ENCODE peak calls at places on chromosome 6, in eight cellular contexts. One of them, this sample, is unnamed.

GRCh38 chr6:35611235-35611634 is 77.5 kb downstream of the FKBP5 start:
- DNase-seq in A549: no peak
- DNase-seq in upper lobe of left lung: no peak
- DNase-seq in right lobe of liver: no peak
- DNase-seq in Peyer's patch: no peak
- DNase-seq in adrenal gland: no peak
- DNase-seq in K562: no peak
- DNase-seq in body of pancreas: no peak
- DNase-seq in this sample: no peak

GRCh38 chr6:73342174-73342573 is 11.9 kb downstream of the DPPA5 start:
- DNase-seq in adrenal gland: no peak
- DNase-seq in K562: no peak
- DNase-seq in upper lobe of left lung: no peak
- DNase-seq in Peyer's patch: no peak
- DNase-seq in right lobe of liver: no peak
- DNase-seq in body of pancreas: no peak
- DNase-seq in A549: no peak
- DNase-seq in this sample: no peak

GRCh38 chr6:14028631-14029030 is 88.9 kb upstream of the CD83 start:
- DNase-seq in right lobe of liver: no peak
- DNase-seq in K562: no peak
- DNase-seq in adrenal gland: no peak
- DNase-seq in upper lobe of left lung: no peak
- DNase-seq in A549: no peak
- DNase-seq in body of pancreas: no peak
- DNase-seq in Peyer's patch: no peak
- DNase-seq in this sample: no peak

GRCh38 chr6:158115102-158115501 is 53.0 kb downstream of the SERAC1 start:
- DNase-seq in Peyer's patch: no peak
- DNase-seq in adrenal gland: no peak
- DNase-seq in K562: peak
- DNase-seq in right lobe of liver: no peak
- DNase-seq in upper lobe of left lung: no peak
- DNase-seq in body of pancreas: no peak
- DNase-seq in A549: no peak
- DNase-seq in this sample: no peak

GRCh38 chr6:147040041-147040440 is 164.2 kb upstream of the STXBP5 start:
- DNase-seq in adrenal gland: no peak
- DNase-seq in upper lobe of left lung: no peak
- DNase-seq in right lobe of liver: no peak
- DNase-seq in A549: no peak
- DNase-seq in Peyer's patch: no peak
- DNase-seq in body of pancreas: no peak
- DNase-seq in K562: no peak
- DNase-seq in this sample: no peak

GRCh38 chr6:42163941-42164340 is 9.2 kb upstream of the GUCA1A start:
- DNase-seq in upper lobe of left lung: no peak
- DNase-seq in K562: no peak
- DNase-seq in A549: no peak
- DNase-seq in adrenal gland: no peak
- DNase-seq in body of pancreas: no peak
- DNase-seq in right lobe of liver: no peak
- DNase-seq in Peyer's patch: no peak
- DNase-seq in this sample: no peak

GRCh38 chr6:20655317-20655716 is 121.1 kb downstream of the CDKAL1 start:
- DNase-seq in upper lobe of left lung: no peak
- DNase-seq in adrenal gland: no peak
- DNase-seq in right lobe of liver: no peak
- DNase-seq in A549: no peak
- DNase-seq in body of pancreas: no peak
- DNase-seq in Peyer's patch: no peak
- DNase-seq in K562: no peak
- DNase-seq in this sample: no peak

GRCh38 chr6:20367716-20368485 is 33.8 kb upstream of the E2F3 start:
- DNase-seq in right lobe of liver: no peak
- DNase-seq in Peyer's patch: no peak
- DNase-seq in A549: no peak
- DNase-seq in adrenal gland: no peak
- DNase-seq in body of pancreas: no peak
- DNase-seq in K562: peak
- DNase-seq in upper lobe of left lung: no peak
- DNase-seq in this sample: no peak

GRCh38 chr6:111725446-111726112 is 119.9 kb upstream of the TRAF3IP2 start:
- DNase-seq in body of pancreas: no peak
- DNase-seq in right lobe of liver: no peak
- DNase-seq in adrenal gland: no peak
- DNase-seq in upper lobe of left lung: no peak
- DNase-seq in A549: no peak
- DNase-seq in K562: no peak
- DNase-seq in Peyer's patch: no peak
- DNase-seq in this sample: no peak

GRCh38 chr6:159441704-159441981 is 251.4 kb downstream of the SOD2 start:
- DNase-seq in body of pancreas: no peak
- DNase-seq in K562: no peak
- DNase-seq in adrenal gland: no peak
- DNase-seq in Peyer's patch: no peak
- DNase-seq in right lobe of liver: no peak
- DNase-seq in A549: no peak
- DNase-seq in upper lobe of left lung: no peak
- DNase-seq in this sample: no peak

GRCh38 chr6:159434410-159434809 is 258.6 kb downstream of the SOD2 start:
- DNase-seq in upper lobe of left lung: no peak
- DNase-seq in K562: no peak
- DNase-seq in right lobe of liver: no peak
- DNase-seq in adrenal gland: no peak
- DNase-seq in A549: no peak
- DNase-seq in body of pancreas: no peak
- DNase-seq in Peyer's patch: no peak
- DNase-seq in this sample: no peak

GRCh38 chr6:159435701-159436100 is 257.3 kb downstream of the SOD2 start:
- DNase-seq in K562: no peak
- DNase-seq in Peyer's patch: no peak
- DNase-seq in body of pancreas: no peak
- DNase-seq in adrenal gland: no peak
- DNase-seq in upper lobe of left lung: no peak
- DNase-seq in right lobe of liver: no peak
- DNase-seq in A549: no peak
- DNase-seq in this sample: no peak

GRCh38 chr6:159440907-159441703 is 251.9 kb downstream of the SOD2 start:
- DNase-seq in adrenal gland: no peak
- DNase-seq in upper lobe of left lung: no peak
- DNase-seq in body of pancreas: no peak
- DNase-seq in right lobe of liver: no peak
- DNase-seq in K562: no peak
- DNase-seq in A549: no peak
- DNase-seq in Peyer's patch: no peak
- DNase-seq in this sample: no peak

GRCh38 chr6:159438106-159438505 is 254.9 kb downstream of the SOD2 start:
- DNase-seq in A549: no peak
- DNase-seq in Peyer's patch: no peak
- DNase-seq in right lobe of liver: no peak
- DNase-seq in adrenal gland: no peak
- DNase-seq in upper lobe of left lung: no peak
- DNase-seq in body of pancreas: no peak
- DNase-seq in K562: no peak
- DNase-seq in this sample: no peak
- H3K4me3 ChIP-seq in A549: no peak
- H3K4me3 ChIP-seq in Peyer's patch: no peak
- H3K4me3 ChIP-seq in right lobe of liver: no peak
- H3K4me3 ChIP-seq in adrenal gland: no peak
- H3K4me3 ChIP-seq in upper lobe of left lung: no peak
- H3K4me3 ChIP-seq in body of pancreas: no peak
- H3K4me3 ChIP-seq in K562: no peak
- H3K4me3 ChIP-seq in this sample: no peak

GRCh38 chr6:30066577-30067459 is at the start of gene PPP1R11:
- DNase-seq in A549: peak
- DNase-seq in K562: peak
- DNase-seq in body of pancreas: peak
- DNase-seq in adrenal gland: peak
- DNase-seq in upper lobe of left lung: peak
- DNase-seq in right lobe of liver: peak
- DNase-seq in Peyer's patch: peak
- DNase-seq in this sample: peak
- TF ChIP-seq POLR2A in A549: peak
- TF ChIP-seq POLR2A in K562: peak
- TF ChIP-seq POLR2A in body of pancreas: peak
- TF ChIP-seq POLR2A in adrenal gland: peak
- TF ChIP-seq POLR2A in upper lobe of left lung: peak
- TF ChIP-seq POLR2A in right lobe of liver: peak
- TF ChIP-seq POLR2A in Peyer's patch: peak
- TF ChIP-seq POLR2A in this sample: peak

GRCh38 chr6:86715676-86716075 is 221.7 kb upstream of the HTR1E start:
- DNase-seq in body of pancreas: no peak
- DNase-seq in K562: no peak
- DNase-seq in Peyer's patch: no peak
- DNase-seq in A549: no peak
- DNase-seq in right lobe of liver: no peak
- DNase-seq in upper lobe of left lung: no peak
- DNase-seq in adrenal gland: no peak
- DNase-seq in this sample: no peak
- H3K27ac ChIP-seq in body of pancreas: no peak
- H3K27ac ChIP-seq in K562: no peak
- H3K27ac ChIP-seq in Peyer's patch: no peak
- H3K27ac ChIP-seq in A549: no peak
- H3K27ac ChIP-seq in right lobe of liver: no peak
- H3K27ac ChIP-seq in upper lobe of left lung: no peak
- H3K27ac ChIP-seq in adrenal gland: no peak
- H3K27ac ChIP-seq in this sample: no peak

GRCh38 chr6:44219815-44220784 is 3.3 kb upstream of the SLC29A1 start:
- DNase-seq in Peyer's patch: no peak
- DNase-seq in body of pancreas: no peak
- DNase-seq in upper lobe of left lung: no peak
- DNase-seq in adrenal gland: no peak
- DNase-seq in K562: no peak
- DNase-seq in A549: no peak
- DNase-seq in right lobe of liver: no peak
- DNase-seq in this sample: no peak
- H3K4me3 ChIP-seq in Peyer's patch: peak
- H3K4me3 ChIP-seq in body of pancreas: peak
- H3K4me3 ChIP-seq in upper lobe of left lung: peak
- H3K4me3 ChIP-seq in adrenal gland: no peak
- H3K4me3 ChIP-seq in K562: peak
- H3K4me3 ChIP-seq in A549: peak
- H3K4me3 ChIP-seq in right lobe of liver: peak
- H3K4me3 ChIP-seq in this sample: peak

GRCh38 chr6:26025047-26025893 is 62.0 kb upstream of the HFE start:
- DNase-seq in K562: peak
- DNase-seq in A549: no peak
- DNase-seq in Peyer's patch: no peak
- DNase-seq in upper lobe of left lung: peak
- DNase-seq in body of pancreas: peak
- DNase-seq in adrenal gland: peak
- DNase-seq in right lobe of liver: no peak
- DNase-seq in this sample: no peak

GRCh38 chr6:26024651-26025046 is 62.0 kb downstream of the TRIM38 start:
- DNase-seq in body of pancreas: no peak
- DNase-seq in right lobe of liver: no peak
- DNase-seq in K562: peak
- DNase-seq in adrenal gland: no peak
- DNase-seq in Peyer's patch: no peak
- DNase-seq in upper lobe of left lung: no peak
- DNase-seq in A549: no peak
- DNase-seq in this sample: no peak

GRCh38 chr6:26027491-26028211 is 59.6 kb upstream of the HFE start:
- DNase-seq in A549: no peak
- DNase-seq in K562: peak
- DNase-seq in Peyer's patch: no peak
- DNase-seq in body of pancreas: no peak
- DNase-seq in right lobe of liver: no peak
- DNase-seq in adrenal gland: no peak
- DNase-seq in upper lobe of left lung: no peak
- DNase-seq in this sample: no peak

GRCh38 chr6:26026833-26027490 is 60.3 kb upstream of the HFE start:
- DNase-seq in body of pancreas: peak
- DNase-seq in right lobe of liver: peak
- DNase-seq in upper lobe of left lung: peak
- DNase-seq in A549: peak
- DNase-seq in Peyer's patch: peak
- DNase-seq in K562: peak
- DNase-seq in adrenal gland: peak
- DNase-seq in this sample: peak

DNA sequence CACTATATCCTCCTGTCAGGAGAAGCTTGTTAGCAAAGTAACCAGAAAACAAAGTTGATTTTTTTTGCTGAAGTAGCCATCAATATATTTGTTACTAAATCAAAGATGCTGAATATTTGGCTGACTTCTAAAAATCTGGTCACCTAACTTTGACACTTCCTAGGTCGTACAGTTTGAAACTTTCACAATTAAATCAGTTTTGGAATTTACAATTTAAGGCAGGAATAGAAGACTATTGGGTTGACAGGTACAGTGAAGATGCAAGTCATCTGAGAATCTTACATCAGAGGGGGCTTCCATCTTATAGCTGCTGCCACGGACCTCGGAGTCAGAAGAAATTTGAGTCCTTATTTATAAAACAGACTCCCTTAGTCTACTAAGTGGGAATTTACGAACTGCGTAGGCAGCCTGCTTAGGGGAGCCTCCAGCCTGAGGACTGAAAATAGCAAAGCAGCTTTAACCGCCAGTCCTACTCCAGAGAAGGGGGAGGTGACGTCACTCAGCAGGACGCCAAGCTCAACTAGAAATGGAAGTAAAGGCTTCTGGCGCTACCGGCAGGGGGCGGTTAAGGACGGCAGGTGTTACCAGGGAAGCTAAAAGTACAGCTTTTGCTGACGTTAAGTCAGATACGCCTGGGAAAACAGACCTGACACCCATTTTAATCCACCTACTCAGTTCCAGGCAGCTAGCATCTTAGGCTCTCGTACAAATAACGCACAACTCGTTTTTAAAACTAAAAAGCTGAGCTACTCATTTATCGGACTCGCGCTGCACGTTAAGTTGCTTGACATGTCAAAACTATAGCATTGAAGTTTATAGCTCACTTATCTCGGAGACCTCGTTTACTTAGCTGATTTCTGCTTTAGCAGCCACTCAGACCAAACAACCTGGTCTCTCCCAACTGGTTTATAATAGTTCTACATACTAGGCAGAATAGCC is 61.1 kb upstream of the HFE start:
- DNase-seq in Peyer's patch: peak
- DNase-seq in A549: peak
- DNase-seq in adrenal gland: peak
- DNase-seq in body of pancreas: peak
- DNase-seq in upper lobe of left lung: peak
- DNase-seq in K562: peak
- DNase-seq in right lobe of liver: peak
- DNase-seq in this sample: peak
- TF ChIP-seq POLR2A in Peyer's patch: peak
- TF ChIP-seq POLR2A in A549: peak
- TF ChIP-seq POLR2A in adrenal gland: peak
- TF ChIP-seq POLR2A in body of pancreas: no peak
- TF ChIP-seq POLR2A in upper lobe of left lung: peak
- TF ChIP-seq POLR2A in K562: no peak
- TF ChIP-seq POLR2A in right lobe of liver: peak
- TF ChIP-seq POLR2A in this sample: no peak